ENCODE peak calls at places on chromosome 3, in five cellular contexts. Z is GM12878, R is NT2/D1, O is H1, E is HepG2. D is an unnamed sample.

GRCh38 chr3:74613060-74613459 is 1.4 kb downstream of the CNTN3 start:
- DNase-seq in Z (no peak), R (no peak), O (no peak), E (no peak), D (no peak)

GRCh38 chr3:142180761-142181362 is 31.5 kb upstream of the TFDP2 start:
- DNase-seq in Z (no peak), R (peak; percentile 28), O (peak; percentile 54), E (peak; percentile 28), D (peak; percentile 33)

GRCh38 chr3:148992027-148992634 is 791 bp downstream of the GYG1 start:
- DNase-seq in Z (no peak), R (no peak), O (peak; percentile 59), E (peak; percentile 8), D (peak; percentile 50)

GRCh38 chr3:184907941-184908649 is 96.1 kb downstream of the VPS8 start:
- DNase-seq in Z (no peak), R (no peak), O (peak; percentile 57), E (no peak), D (no peak)

GRCh38 chr3:197718904-197719303 is 17.8 kb downstream of the RUBCN start:
- DNase-seq in Z (no peak), R (no peak), O (no peak), E (peak; percentile 64), D (no peak)

GRCh38 chr3:183307749-183308148 is 54.7 kb downstream of the B3GNT5 start:
- DNase-seq in Z (no peak), R (no peak), O (no peak), E (no peak), D (no peak)

GRCh38 chr3:34009480-34009844 is 211.0 kb downstream of the PDCD6IP start:
- DNase-seq in Z (no peak), R (no peak), O (no peak), E (no peak), D (peak; percentile 33)

GRCh38 chr3:9701006-9701405 is 2.6 kb upstream of the CPNE9 start:
- DNase-seq in Z (no peak), R (no peak), O (no peak), E (no peak), D (no peak)

GRCh38 chr3:102207173-102207572 is 227.6 kb upstream of the ZPLD1 start:
- DNase-seq in Z (no peak), R (no peak), O (no peak), E (no peak), D (no peak)

GRCh38 chr3:106281231-106281630 is 412.4 kb upstream of the CBLB start:
- DNase-seq in Z (no peak), R (no peak), O (no peak), E (no peak), D (no peak)

GRCh38 chr3:112397529-112397928 is 64.6 kb downstream of the CD200 start:
- DNase-seq in Z (no peak), R (no peak), O (no peak), E (no peak), D (no peak)

GRCh38 chr3:64917914-64918313 is 230.1 kb upstream of the ADAMTS9 start:
- DNase-seq in Z (no peak), R (no peak), O (no peak), E (no peak), D (no peak)

GRCh38 chr3:64299206-64299605 is 73.9 kb upstream of the PRICKLE2 start:
- DNase-seq in Z (no peak), R (no peak), O (no peak), E (no peak), D (no peak)

GRCh38 chr3:130636480-130637234 is 110.0 kb downstream of the PIK3R4 start:
- DNase-seq in Z (no peak), R (no peak), O (no peak), E (no peak), D (no peak)

GRCh38 chr3:188362405-188362831 is 208.5 kb downstream of the LPP start:
- DNase-seq in Z (no peak), R (no peak), O (no peak), E (peak; percentile 73), D (no peak)

GRCh38 chr3:196117809-196118208 is 35.9 kb upstream of the TFRC start:
- DNase-seq in Z (no peak), R (no peak), O (no peak), E (no peak), D (no peak)

GRCh38 chr3:134085034-134085775 is 55.5 kb upstream of the SLCO2A1 start:
- DNase-seq in Z (no peak), R (no peak), O (peak; percentile 31), E (no peak), D (no peak)

GRCh38 chr3:126053513-126053912 is 30.4 kb downstream of the SLC41A3 start:
- DNase-seq in Z (no peak), R (no peak), O (no peak), E (peak; percentile 43), D (no peak)

GRCh38 chr3:61855211-61855610 is 293.8 kb downstream of the PTPRG start:
- DNase-seq in Z (no peak), R (no peak), O (no peak), E (no peak), D (no peak)

GRCh38 chr3:138389841-138390581 is 41.6 kb downstream of the MRAS start:
- DNase-seq in Z (no peak), R (no peak), O (no peak), E (peak; percentile 71), D (no peak)

GRCh38 chr3:129026728-129027543 is 25.8 kb downstream of the EFCC1 start:
- DNase-seq in Z (peak; percentile 53), R (peak; percentile 89), O (peak; percentile 81), E (peak; percentile 62), D (peak; percentile 94)

GRCh38 chr3:99532246-99532645 is 106.1 kb upstream of the COL8A1 start:
- DNase-seq in Z (no peak), R (peak; percentile 77), O (peak; percentile 73), E (peak; percentile 29), D (peak; percentile 61)

GRCh38 chr3:147392083-147392916 is 14.0 kb downstream of the ZIC4 start:
- DNase-seq in Z (no peak), R (no peak), O (peak; percentile 90), E (no peak), D (no peak)

GRCh38 chr3:140187648-140188221 is 252.8 kb downstream of the CLSTN2 start:
- DNase-seq in Z (no peak), R (no peak), O (no peak), E (no peak), D (no peak)

GRCh38 chr3:141383555-141384129 is 15.3 kb downstream of the ZBTB38 start:
- DNase-seq in Z (no peak), R (no peak), O (no peak), E (no peak), D (no peak)

GRCh38 chr3:77514766-77515165 is 474.9 kb downstream of the ROBO2 start:
- DNase-seq in Z (no peak), R (no peak), O (no peak), E (no peak), D (no peak)

GRCh38 chr3:116386168-116386567 is 59.1 kb downstream of the LSAMP start:
- DNase-seq in Z (no peak), R (no peak), O (no peak), E (no peak), D (no peak)

GRCh38 chr3:40258555-40258954 is 51.0 kb upstream of the EIF1B start:
- DNase-seq in Z (no peak), R (no peak), O (no peak), E (no peak), D (no peak)

GRCh38 chr3:40258064-40258463 is 51.4 kb upstream of the EIF1B start:
- DNase-seq in Z (no peak), R (no peak), O (no peak), E (no peak), D (no peak)

GRCh38 chr3:40264437-40264836 is 45.1 kb upstream of the EIF1B start:
- DNase-seq in Z (no peak), R (no peak), O (no peak), E (no peak), D (no peak)

GRCh38 chr3:40265181-40265580 is 44.3 kb upstream of the EIF1B start:
- DNase-seq in Z (no peak), R (no peak), O (no peak), E (no peak), D (no peak)

GRCh38 chr3:40262331-40262730 is 47.2 kb upstream of the EIF1B start:
- DNase-seq in Z (no peak), R (no peak), O (no peak), E (no peak), D (no peak)
- TF ChIP-seq SUZ12 in Z (no peak), R (no peak), O (no peak), E (no peak), D (no peak)

GRCh38 chr3:48595526-48596121 is 495 bp upstream of the COL7A1 start:
- DNase-seq in Z (no peak), R (peak; percentile 54), O (peak; percentile 59), E (peak; percentile 32), D (no peak)

GRCh38 chr3:48595075-48595525 is at the start of gene COL7A1:
- DNase-seq in Z (no peak), R (no peak), O (peak; percentile 75), E (no peak), D (no peak)

GRCh38 chr3:48596676-48597407 is 1.7 kb upstream of the COL7A1 start:
- DNase-seq in Z (no peak), R (no peak), O (no peak), E (no peak), D (no peak)

GRCh38 chr3:48597408-48597800 is 2.3 kb upstream of the COL7A1 start:
- DNase-seq in Z (no peak), R (no peak), O (no peak), E (no peak), D (no peak)

DNA sequence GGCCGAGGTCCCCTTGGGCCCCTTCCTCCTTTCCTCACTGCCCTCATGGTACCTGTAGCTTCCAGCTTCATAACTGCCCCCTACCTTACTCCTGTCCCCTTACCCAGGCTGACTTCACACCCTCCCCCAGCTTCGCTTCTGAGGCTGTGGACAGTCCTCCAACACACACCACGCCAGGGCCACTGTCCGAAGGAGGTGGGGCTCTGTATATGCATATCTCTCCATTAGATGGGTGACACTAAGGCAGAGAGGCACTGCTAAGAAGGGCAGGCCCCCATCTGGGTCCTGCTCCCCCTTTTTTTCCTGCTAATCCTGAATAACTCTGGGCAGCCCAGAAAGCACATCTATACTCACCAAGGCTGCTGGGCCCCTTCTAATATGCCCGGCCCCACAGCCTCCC is 1.0 kb upstream of the COL7A1 start:
- DNase-seq in Z (no peak), R (no peak), O (no peak), E (no peak), D (no peak)
- TF ChIP-seq SUZ12 in Z (no peak), R (no peak), O (no peak), E (no peak), D (no peak)

GRCh38 chr3:131840151-131840797 is 194.5 kb downstream of the CPNE4 start:
- DNase-seq in Z (no peak), R (no peak), O (no peak), E (no peak), D (no peak)

GRCh38 chr3:131831608-131832007 is 203.2 kb downstream of the CPNE4 start:
- DNase-seq in Z (no peak), R (no peak), O (no peak), E (no peak), D (no peak)

DNA sequence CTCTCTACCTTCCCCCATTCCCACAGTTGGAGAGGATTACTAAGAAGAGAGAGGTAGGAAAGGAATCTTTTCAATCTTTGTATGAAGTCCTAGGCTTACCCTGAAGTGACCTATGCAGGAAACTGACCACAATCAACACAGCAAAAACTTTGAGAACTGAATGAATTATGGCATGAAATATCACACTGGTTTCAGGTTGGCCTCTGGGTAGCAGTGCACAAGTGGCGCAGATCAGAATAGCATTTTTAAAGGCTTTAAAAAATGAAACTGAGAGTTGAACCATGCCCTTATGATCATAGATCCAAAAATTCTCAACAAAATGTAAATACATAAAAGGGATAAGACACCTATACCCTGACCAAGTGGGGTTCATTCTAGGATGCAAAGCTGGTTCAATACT is 198.9 kb downstream of the CPNE4 start:
- DNase-seq in Z (no peak), R (no peak), O (no peak), E (no peak), D (no peak)
- TF ChIP-seq SUZ12 in Z (no peak), R (no peak), O (no peak), E (no peak), D (no peak)

GRCh38 chr3:155270485-155271342 is 22.8 kb downstream of the STRIT1 start:
- DNase-seq in Z (no peak), R (peak; percentile 30), O (no peak), E (no peak), D (no peak)
- TF ChIP-seq SUZ12 in Z (no peak), R (no peak), O (no peak), E (no peak), D (no peak)